ENCODE peak calls at places on chromosome 3, in ten cellular contexts. S, E, O, I, L, Q, R, Y, G and D are unnamed samples.

GRCh38 chr3:99023590-99024192 is 122.2 kb upstream of the DCBLD2 start:
- DNase-seq in S (no peak), E (no peak), O (no peak), I (peak; percentile 70), L (peak; percentile 20), Q (no peak), R (no peak), Y (no peak), G (no peak), D (peak; percentile 5)

GRCh38 chr3:170907519-170908234 is 760 bp downstream of the EIF5A2 start:
- DNase-seq in S (no peak), E (no peak), O (no peak), I (peak; percentile 34), L (no peak), Q (no peak), R (no peak), Y (no peak), G (no peak), D (no peak)

GRCh38 chr3:170815340-170815739 is 54.7 kb downstream of the RPL22L1 start:
- DNase-seq in S (no peak), E (no peak), O (no peak), I (no peak), L (peak; percentile 16), Q (peak; percentile 75), R (no peak), Y (no peak), G (peak; percentile 70), D (peak; percentile 83)

GRCh38 chr3:64188810-64189560 is 36.3 kb downstream of the PRICKLE2 start:
- DNase-seq in S (no peak), E (no peak), O (no peak), I (peak; percentile 90), L (no peak), Q (peak; percentile 86), R (no peak), Y (no peak), G (no peak), D (peak; percentile 47)

GRCh38 chr3:150545419-150546225 is 674 bp downstream of the SERP1 start:
- DNase-seq in S (peak; percentile 58), E (peak; percentile 16), O (no peak), I (peak; percentile 13), L (peak; percentile 63), Q (no peak), R (peak; percentile 27), Y (peak; percentile 57), G (no peak), D (peak; percentile 6)

GRCh38 chr3:172194702-172195392 is 155.5 kb downstream of the FNDC3B start:
- DNase-seq in S (no peak), E (no peak), O (no peak), I (peak; percentile 69), L (no peak), Q (peak; percentile 55), R (no peak), Y (no peak), G (no peak), D (peak; percentile 41)

GRCh38 chr3:12287727-12288465 is 974 bp upstream of the PPARG start:
- DNase-seq in S (no peak), E (no peak), O (peak; percentile 54), I (peak; percentile 68), L (no peak), Q (no peak), R (no peak), Y (no peak), G (peak; percentile 90), D (no peak)

GRCh38 chr3:94304953-94305352 is 242.1 kb downstream of the NSUN3 start:
- DNase-seq in S (no peak), E (no peak), O (no peak), I (no peak), L (no peak), Q (no peak), R (no peak), Y (no peak), G (no peak), D (no peak)

GRCh38 chr3:124202754-124203153 is 210.8 kb upstream of the ROPN1 start:
- DNase-seq in S (no peak), E (no peak), O (no peak), I (peak; percentile 55), L (no peak), Q (no peak), R (no peak), Y (no peak), G (no peak), D (no peak)

GRCh38 chr3:133955892-133956291 is 60.2 kb upstream of the RAB6B start:
- DNase-seq in S (no peak), E (no peak), O (no peak), I (no peak), L (no peak), Q (no peak), R (no peak), Y (no peak), G (peak; percentile 6), D (no peak)

GRCh38 chr3:146189519-146190173 is 28.7 kb upstream of the PLOD2 start:
- DNase-seq in S (no peak), E (no peak), O (no peak), I (peak; percentile 72), L (peak; percentile 61), Q (peak; percentile 45), R (no peak), Y (no peak), G (no peak), D (peak; percentile 59)

GRCh38 chr3:106728315-106728821 is 648.9 kb upstream of the CCDC54 start:
- DNase-seq in S (no peak), E (no peak), O (no peak), I (peak; percentile 97), L (no peak), Q (peak; percentile 89), R (no peak), Y (no peak), G (no peak), D (no peak)

GRCh38 chr3:160480931-160481330 is 31.3 kb upstream of the TRIM59 start:
- DNase-seq in S (no peak), E (no peak), O (no peak), I (no peak), L (no peak), Q (no peak), R (no peak), Y (no peak), G (no peak), D (no peak)

GRCh38 chr3:189169728-189170127 is 2.0 kb upstream of the TPRG1 start:
- DNase-seq in S (no peak), E (no peak), O (no peak), I (no peak), L (no peak), Q (no peak), R (no peak), Y (no peak), G (no peak), D (no peak)

GRCh38 chr3:187986514-187986934 is 167.4 kb upstream of the LPP start:
- DNase-seq in S (no peak), E (no peak), O (no peak), I (peak; percentile 76), L (no peak), Q (peak; percentile 84), R (no peak), Y (no peak), G (no peak), D (no peak)

GRCh38 chr3:188151438-188151837 is 2.5 kb upstream of the LPP start:
- DNase-seq in S (no peak), E (no peak), O (no peak), I (no peak), L (no peak), Q (peak; percentile 11), R (no peak), Y (no peak), G (no peak), D (no peak)

GRCh38 chr3:132136334-132136716 is 101.5 kb upstream of the CPNE4 start:
- DNase-seq in S (no peak), E (no peak), O (no peak), I (no peak), L (no peak), Q (no peak), R (no peak), Y (no peak), G (no peak), D (no peak)

GRCh38 chr3:66819993-66820501 is 178.1 kb upstream of the KBTBD8 start:
- DNase-seq in S (no peak), E (no peak), O (no peak), I (no peak), L (no peak), Q (no peak), R (no peak), Y (peak; percentile 25), G (no peak), D (no peak)

GRCh38 chr3:66038726-66039589 is at the start of gene MAGI1:
- DNase-seq in S (no peak), E (no peak), O (peak; percentile 90), I (peak; percentile 98), L (peak; percentile 91), Q (peak; percentile 75), R (no peak), Y (peak; percentile 91), G (peak; percentile 92), D (peak; percentile 55)

GRCh38 chr3:111768571-111769100 is 90.4 kb upstream of the PHLDB2 start:
- DNase-seq in S (no peak), E (no peak), O (no peak), I (peak; percentile 94), L (no peak), Q (no peak), R (no peak), Y (no peak), G (no peak), D (no peak)

GRCh38 chr3:184781801-184782200 is 30.2 kb upstream of the VPS8 start:
- DNase-seq in S (no peak), E (no peak), O (no peak), I (no peak), L (no peak), Q (no peak), R (no peak), Y (no peak), G (no peak), D (no peak)

GRCh38 chr3:97927699-97928098 is 44.5 kb downstream of the RIOX2 start:
- DNase-seq in S (no peak), E (no peak), O (no peak), I (no peak), L (no peak), Q (peak; percentile 76), R (no peak), Y (no peak), G (no peak), D (no peak)

GRCh38 chr3:65879372-65879771 is 159.3 kb downstream of the MAGI1 start:
- DNase-seq in S (no peak), E (no peak), O (no peak), I (no peak), L (no peak), Q (no peak), R (no peak), Y (no peak), G (no peak), D (no peak)

GRCh38 chr3:162171970-162172369 is 675.4 kb downstream of the OTOL1 start:
- DNase-seq in S (no peak), E (no peak), O (no peak), I (no peak), L (no peak), Q (no peak), R (no peak), Y (no peak), G (no peak), D (no peak)

GRCh38 chr3:100040446-100040845 is 73.9 kb downstream of the FILIP1L start:
- DNase-seq in S (no peak), E (no peak), O (no peak), I (peak; percentile 61), L (no peak), Q (no peak), R (no peak), Y (no peak), G (no peak), D (no peak)

GRCh38 chr3:147651107-147651506 is 241.9 kb downstream of the ZIC1 start:
- DNase-seq in S (no peak), E (no peak), O (no peak), I (peak; percentile 3), L (no peak), Q (no peak), R (no peak), Y (no peak), G (no peak), D (no peak)

GRCh38 chr3:37892917-37893595 is 31.4 kb downstream of the CTDSPL start:
- DNase-seq in S (no peak), E (no peak), O (no peak), I (peak; percentile 46), L (no peak), Q (peak; percentile 60), R (no peak), Y (no peak), G (no peak), D (no peak)

GRCh38 chr3:56593455-56594158 is 36.6 kb downstream of the CCDC66 start:
- DNase-seq in S (peak; percentile 47), E (no peak), O (no peak), I (no peak), L (no peak), Q (no peak), R (peak; percentile 44), Y (no peak), G (no peak), D (peak; percentile 48)